ENCODE peak calls at places on chromosomes 3 and 15, in ten cellular contexts. R is GDM1; G is stimulated activated CD8-positive, alpha-beta memory T cell treated with anti-CD3 and anti-CD28 coated beads, Interleukin-7, amount 100 ng/mL, for 24 hours; M is NCI-H1105; C is amygdala; T is activated T-helper 1 cell treated with anti-CD3 and anti-CD28 coated beads, Interleukin-2, amount 50 U/mL, for 16 hours; I is LHCN-M2; H is Caki2; A is NCI-H748 treated with DMSO at 0.1 percent for 48 hours; X is activated gamma-delta T cell treated with Interleukin-2 at 50 U/mL for 16 hours. P is an unnamed sample.

GRCh38 chr15:64134322-64134829 is 17.2 kb upstream of the SNX22 start:
- DNase-seq in H (no peak), R (no peak), M (no peak), A (no peak), C (no peak), X (no peak), T (no peak), G (no peak), I (no peak), P (no peak)

GRCh38 chr3:80087769-80088168 is 320.0 kb upstream of the ROBO1 start:
- DNase-seq in H (no peak), A (no peak), X (no peak), T (no peak), C (no peak), I (peak), R (no peak), M (no peak), G (no peak), P (peak)

GRCh38 chr3:185656321-185656840 is 70.3 kb downstream of the SENP2 start:
- DNase-seq in G (no peak), A (no peak), I (peak), R (no peak), M (no peak), T (no peak), X (no peak), C (no peak), H (peak), P (peak)

GRCh38 chr15:65072027-65072426 is 4.2 kb upstream of the RASL12 start:
- DNase-seq in C (no peak), M (no peak), I (no peak), R (no peak), A (no peak), H (no peak), G (no peak), X (no peak), T (no peak), P (no peak)

GRCh38 chr3:168071535-168071934 is 24.2 kb downstream of the GOLIM4 start:
- DNase-seq in R (no peak), I (peak), M (no peak), T (no peak), A (no peak), H (peak), C (no peak), G (no peak), X (no peak), P (peak)

GRCh38 chr3:33134026-33134625 is 20.3 kb downstream of the CRTAP start:
- DNase-seq in H (no peak), T (no peak), X (no peak), G (no peak), R (no peak), I (peak), C (no peak), A (no peak), M (no peak), P (peak)

GRCh38 chr15:33074942-33075341 is 119.6 kb downstream of the FMN1 start:
- DNase-seq in T (no peak), M (no peak), A (no peak), X (no peak), G (no peak), R (no peak), I (no peak), C (no peak), H (no peak), P (no peak)

GRCh38 chr3:169759256-169759655 is 5.6 kb downstream of the TERC start:
- DNase-seq in T (no peak), R (no peak), H (no peak), A (no peak), X (no peak), I (peak), M (no peak), C (no peak), G (no peak), P (no peak)

GRCh38 chr15:74317820-74318375 is 49.5 kb downstream of the CYP11A1 start:
- DNase-seq in R (no peak), X (no peak), T (no peak), A (no peak), H (peak), I (peak), M (peak), G (no peak), C (no peak), P (peak)

GRCh38 chr3:9422712-9423424 is 25.5 kb downstream of the SETD5 start:
- DNase-seq in A (peak), X (no peak), M (peak), G (no peak), R (no peak), H (peak), I (peak), T (no peak), C (peak), P (peak)

GRCh38 chr3:167864559-167864887 is 129.0 kb downstream of the SERPINI1 start:
- DNase-seq in A (no peak), G (no peak), T (no peak), X (no peak), R (no peak), C (no peak), H (no peak), M (no peak), I (no peak), P (no peak)

GRCh38 chr15:89656116-89656815 is 999 bp upstream of the KIF7 start:
- DNase-seq in C (no peak), R (no peak), A (no peak), M (no peak), X (no peak), I (peak), T (no peak), H (no peak), G (no peak), P (no peak)

GRCh38 chr15:64354683-64355558 is 1.1 kb downstream of the CSNK1G1 start:
- DNase-seq in H (peak), X (peak), C (no peak), I (no peak), G (no peak), A (no peak), T (no peak), M (no peak), R (no peak), P (no peak)

GRCh38 chr3:194136519-194137313 is 768 bp downstream of the HES1 start:
- DNase-seq in X (no peak), H (peak), C (no peak), G (no peak), M (no peak), I (peak), T (peak), A (no peak), R (no peak), P (peak)

GRCh38 chr3:149957352-149958140 is 13.1 kb downstream of the PFN2 start:
- DNase-seq in I (no peak), C (no peak), A (no peak), T (no peak), M (no peak), R (no peak), G (no peak), X (no peak), H (no peak), P (no peak)

GRCh38 chr15:59632714-59633113 is 21.1 kb downstream of the GCNT3 start:
- DNase-seq in C (no peak), M (no peak), T (no peak), A (no peak), R (no peak), H (no peak), G (no peak), I (peak), X (no peak), P (no peak)

GRCh38 chr15:63407612-63408011 is 26.0 kb upstream of the CA12 start:
- DNase-seq in X (no peak), T (no peak), M (peak), A (no peak), R (no peak), I (no peak), C (no peak), H (no peak), G (no peak), P (no peak)

GRCh38 chr15:92805080-92805708 is 94.9 kb upstream of the CHD2 start:
- DNase-seq in T (no peak), C (no peak), H (no peak), M (no peak), A (no peak), G (no peak), R (no peak), X (no peak), I (no peak), P (no peak)

GRCh38 chr3:184237772-184238171 is 8.4 kb downstream of the VWA5B2 start:
- DNase-seq in H (no peak), A (no peak), X (no peak), I (no peak), M (no peak), T (no peak), C (no peak), R (no peak), G (no peak), P (no peak)

GRCh38 chr15:74173545-74174215 is at the start of gene ISLR:
- DNase-seq in C (no peak), I (no peak), M (no peak), H (no peak), A (no peak), R (no peak), G (no peak), X (no peak), T (no peak), P (no peak)

GRCh38 chr3:182989566-182989965 is 9.2 kb upstream of the DCUN1D1 start:
- DNase-seq in G (no peak), R (no peak), M (peak), H (no peak), C (no peak), I (no peak), T (no peak), X (no peak), A (no peak), P (no peak)

GRCh38 chr3:132643366-132643765 is 16.2 kb downstream of the ACAD11 start:
- DNase-seq in M (no peak), C (no peak), H (no peak), A (no peak), X (no peak), R (no peak), I (no peak), G (no peak), T (no peak), P (no peak)

GRCh38 chr3:126515066-126515706 is 2.4 kb downstream of the UROC1 start:
- DNase-seq in X (no peak), G (no peak), T (no peak), I (no peak), M (peak), H (no peak), C (no peak), A (no peak), R (no peak), P (no peak)

GRCh38 chr3:10090181-10090580 is 17.9 kb downstream of the FANCD2OS start:
- DNase-seq in M (no peak), G (no peak), T (no peak), H (no peak), I (no peak), A (no peak), R (no peak), C (no peak), X (no peak), P (no peak)

GRCh38 chr3:187197255-187197654 is at the start of gene RTP1:
- DNase-seq in H (no peak), X (no peak), T (no peak), G (no peak), M (peak), C (no peak), I (no peak), A (no peak), R (no peak), P (no peak)

GRCh38 chr3:138348107-138348949 is at the start of gene MRAS:
- DNase-seq in X (no peak), T (no peak), A (no peak), C (no peak), M (peak), I (peak), G (no peak), H (peak), R (no peak), P (peak)

GRCh38 chr15:45179221-45179985 is 8.4 kb downstream of the SHF start:
- DNase-seq in X (peak), C (no peak), M (no peak), A (no peak), T (peak), I (no peak), H (no peak), R (no peak), G (no peak), P (no peak)

GRCh38 chr3:152961323-152961722 is 126.4 kb downstream of the P2RY1 start:
- DNase-seq in X (no peak), R (peak), T (no peak), G (no peak), A (no peak), M (no peak), C (no peak), I (peak), H (no peak), P (no peak)

GRCh38 chr3:55966566-55966965 is 479.5 kb upstream of the WNT5A start:
- DNase-seq in M (no peak), R (no peak), G (no peak), X (no peak), C (no peak), H (no peak), T (no peak), I (no peak), A (no peak), P (no peak)

GRCh38 chr15:33206366-33206765 is 11.9 kb upstream of the FMN1 start:
- DNase-seq in H (no peak), I (no peak), A (no peak), M (no peak), G (no peak), R (no peak), X (no peak), C (no peak), T (no peak), P (no peak)

GRCh38 chr3:37200141-37200540 is 25.8 kb upstream of the LRRFIP2 start:
- DNase-seq in H (no peak), A (no peak), R (no peak), M (no peak), X (no peak), C (no peak), G (no peak), I (no peak), T (no peak), P (no peak)

GRCh38 chr3:194984026-194984425 is 286.9 kb downstream of the XXYLT1 start:
- DNase-seq in C (no peak), G (no peak), I (no peak), R (no peak), A (no peak), X (no peak), H (no peak), T (no peak), M (no peak), P (no peak)

GRCh38 chr3:123618768-123619484 is 34.1 kb upstream of the HACD2 start:
- DNase-seq in G (no peak), H (no peak), X (no peak), C (no peak), I (peak), R (peak), T (no peak), M (peak), A (no peak), P (no peak)

GRCh38 chr3:46191730-46192129 is 16.4 kb downstream of the CCR1 start:
- DNase-seq in T (no peak), C (no peak), A (no peak), G (no peak), R (no peak), H (no peak), X (no peak), I (peak), M (no peak), P (no peak)

GRCh38 chr3:40801276-40801675 is 276.5 kb downstream of the ZNF621 start:
- DNase-seq in X (no peak), T (no peak), A (no peak), G (no peak), R (no peak), C (no peak), I (peak), M (no peak), H (no peak), P (no peak)

GRCh38 chr3:136343873-136344281 is 93.7 kb downstream of the PCCB start:
- DNase-seq in M (peak), T (no peak), R (no peak), A (peak), G (no peak), H (peak), I (peak), X (no peak), C (no peak), P (peak)

GRCh38 chr3:37474936-37475335 is 300.6 kb upstream of the LRRFIP2 start:
- DNase-seq in H (no peak), X (no peak), G (no peak), I (no peak), C (no peak), R (no peak), A (no peak), M (no peak), T (no peak), P (no peak)

GRCh38 chr15:61008915-61009314 is 220.2 kb downstream of the RORA start:
- DNase-seq in G (no peak), M (no peak), R (no peak), I (no peak), A (no peak), C (no peak), H (no peak), T (no peak), X (no peak), P (no peak)

P was measured in kidney glomerular epithelial cell.